ENCODE peak calls at places on chromosomes 4 and X, in four cellular contexts. S, B, Z and Y are unnamed samples.

GRCh38 chrX:134484039-134484438 is 24.1 kb downstream of the HPRT1 start:
- DNase-seq in S (no peak), B (peak), Z (no peak), Y (peak)

GRCh38 chr4:163164591-163164990 is 2.1 kb downstream of the NAF1 start:
- DNase-seq in S (no peak), B (no peak), Z (no peak), Y (no peak)

GRCh38 chrX:15947648-15948317 is 93.2 kb upstream of the AP1S2 start:
- DNase-seq in S (no peak), B (peak), Z (peak), Y (no peak)

GRCh38 chr4:138449938-138450337 is 207.8 kb upstream of the SLC7A11 start:
- DNase-seq in S (no peak), B (no peak), Z (no peak), Y (peak)

GRCh38 chr4:108762559-108763225 is at the start of gene ETNPPL:
- DNase-seq in S (no peak), B (no peak), Z (peak), Y (peak)

GRCh38 chr4:153245775-153246174 is 41.5 kb downstream of the TRIM2 start:
- DNase-seq in S (no peak), B (no peak), Z (no peak), Y (no peak)

GRCh38 chrX:76183289-76184057 is 10.6 kb downstream of the PBDC1 start:
- DNase-seq in S (no peak), B (no peak), Z (no peak), Y (no peak)

GRCh38 chr4:707929-708630 is 2.4 kb downstream of the PCGF3 start:
- DNase-seq in S (no peak), B (no peak), Z (no peak), Y (no peak)

GRCh38 chrX:146831994-146832393 is 17.4 kb upstream of the CXorf51A start:
- DNase-seq in S (no peak), B (no peak), Z (no peak), Y (no peak)

GRCh38 chrX:46573896-46574336 is 351 bp downstream of the CHST7 start:
- DNase-seq in S (no peak), B (no peak), Z (no peak), Y (peak)

GRCh38 chr4:125323547-125324100 is 8.9 kb downstream of the FAT4 start:
- DNase-seq in S (no peak), B (no peak), Z (no peak), Y (no peak)

GRCh38 chrX:23127586-23127985 is 127.8 kb downstream of the DDX53 start:
- DNase-seq in S (no peak), B (no peak), Z (no peak), Y (no peak)

GRCh38 chrX:69203367-69204037 is 38.2 kb upstream of the PJA1 start:
- DNase-seq in S (no peak), B (no peak), Z (no peak), Y (no peak)

GRCh38 chr4:140641789-140642439 is 73.2 kb upstream of the UCP1 start:
- DNase-seq in S (no peak), B (no peak), Z (no peak), Y (peak)

GRCh38 chr4:166045457-166045856 is 172.4 kb downstream of the TLL1 start:
- DNase-seq in S (peak), B (no peak), Z (no peak), Y (no peak)

GRCh38 chr4:153038493-153039311 is 102.6 kb downstream of the FHDC1 start:
- DNase-seq in S (no peak), B (no peak), Z (no peak), Y (no peak)

GRCh38 chr4:158122501-158122900 is 50.3 kb downstream of the GASK1B start:
- DNase-seq in S (no peak), B (no peak), Z (no peak), Y (no peak)

GRCh38 chrX:2576793-2577192 is 76.0 kb upstream of the DHRSX start:
- DNase-seq in S (no peak), B (peak), Z (no peak), Y (no peak)

GRCh38 chr4:105978684-105979296 is 83.5 kb downstream of the NPNT start:
- DNase-seq in S (no peak), B (no peak), Z (no peak), Y (no peak)

GRCh38 chr4:159052315-159052714 is 50.6 kb upstream of the RAPGEF2 start:
- DNase-seq in S (peak), B (no peak), Z (no peak), Y (no peak)

GRCh38 chrX:14915596-14915995 is 42.4 kb downstream of the MOSPD2 start:
- DNase-seq in S (no peak), B (no peak), Z (no peak), Y (no peak)

GRCh38 chr4:25236971-25237370 is 3.1 kb downstream of the PI4K2B start:
- DNase-seq in S (no peak), B (no peak), Z (no peak), Y (no peak)

GRCh38 chrX:30220646-30221045 is 5.3 kb downstream of the MAGEB2 start:
- DNase-seq in S (no peak), B (peak), Z (no peak), Y (no peak)

GRCh38 chrX:30215357-30215843 is at the start of gene MAGEB2:
- DNase-seq in S (no peak), B (peak), Z (no peak), Y (peak)

GRCh38 chrX:30217465-30217864 is 2.1 kb downstream of the MAGEB2 start:
- DNase-seq in S (no peak), B (peak), Z (no peak), Y (no peak)

GRCh38 chrX:30224541-30224940 is 5.9 kb upstream of the MAGEB3 start:
- DNase-seq in S (no peak), B (no peak), Z (no peak), Y (no peak)

DNA sequence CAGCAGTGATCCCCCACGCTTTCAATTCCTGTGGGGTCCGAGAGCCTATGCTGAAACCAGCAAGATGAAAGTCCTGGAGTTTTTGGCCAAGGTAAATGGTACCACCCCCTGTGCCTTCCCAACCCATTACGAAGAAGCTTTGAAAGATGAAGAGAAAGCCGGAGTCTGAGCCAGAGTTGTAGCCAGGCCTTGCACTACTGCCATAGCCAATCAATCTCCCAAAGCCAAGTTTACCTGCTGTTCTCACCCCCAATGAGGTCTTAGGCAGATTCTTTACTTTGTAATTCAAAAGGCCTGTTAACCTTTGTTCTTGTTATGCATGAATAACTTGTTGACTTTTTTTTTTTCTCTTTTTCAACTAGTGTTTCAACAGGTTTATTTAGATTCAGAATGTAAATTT is 4.0 kb downstream of the MAGEB2 start:
- DNase-seq in S (no peak), B (no peak), Z (peak), Y (no peak)
- TF ChIP-seq NRF1 in S (no peak), B (no peak), Z (no peak), Y (no peak)

GRCh38 chr4:48073567-48074103 is 57.1 kb downstream of the NIPAL1 start:
- DNase-seq in S (no peak), B (no peak), Z (no peak), Y (no peak)
- TF ChIP-seq NRF1 in S (no peak), B (no peak), Z (no peak), Y (no peak)

DNA sequence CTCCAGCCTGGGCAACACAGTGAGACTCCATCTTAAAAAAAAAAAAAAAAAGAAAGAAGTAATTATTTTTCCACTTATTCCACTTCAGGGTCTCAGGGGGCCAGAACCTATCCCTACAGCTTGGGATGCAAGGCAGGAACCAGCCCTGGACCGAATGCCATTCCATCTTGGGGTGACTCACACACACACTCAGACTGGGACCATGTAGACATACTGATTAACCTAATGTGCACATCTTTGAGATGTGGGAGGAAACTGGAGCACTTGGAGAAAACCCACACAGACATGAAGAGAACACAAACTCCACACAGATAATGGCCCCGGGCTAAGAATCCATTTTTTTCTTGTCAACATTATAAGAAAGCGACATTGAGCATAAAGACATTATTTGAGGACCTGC is 132.5 kb downstream of the PTTG2 start:
- DNase-seq in S (no peak), B (no peak), Z (no peak), Y (no peak)
- TF ChIP-seq NRF1 in S (no peak), B (no peak), Z (no peak), Y (no peak)

GRCh38 chrX:71181558-71181909 is 36.9 kb downstream of the NLGN3 start:
- DNase-seq in S (no peak), B (no peak), Z (no peak), Y (peak)

GRCh38 chrX:71177327-71177726 is 32.7 kb downstream of the NLGN3 start:
- DNase-seq in S (no peak), B (no peak), Z (no peak), Y (no peak)

GRCh38 chrX:71175531-71175930 is 30.9 kb downstream of the NLGN3 start:
- DNase-seq in S (no peak), B (no peak), Z (no peak), Y (no peak)

GRCh38 chrX:71181910-71182799 is 37.5 kb downstream of the NLGN3 start:
- DNase-seq in S (peak), B (peak), Z (peak), Y (peak)

DNA sequence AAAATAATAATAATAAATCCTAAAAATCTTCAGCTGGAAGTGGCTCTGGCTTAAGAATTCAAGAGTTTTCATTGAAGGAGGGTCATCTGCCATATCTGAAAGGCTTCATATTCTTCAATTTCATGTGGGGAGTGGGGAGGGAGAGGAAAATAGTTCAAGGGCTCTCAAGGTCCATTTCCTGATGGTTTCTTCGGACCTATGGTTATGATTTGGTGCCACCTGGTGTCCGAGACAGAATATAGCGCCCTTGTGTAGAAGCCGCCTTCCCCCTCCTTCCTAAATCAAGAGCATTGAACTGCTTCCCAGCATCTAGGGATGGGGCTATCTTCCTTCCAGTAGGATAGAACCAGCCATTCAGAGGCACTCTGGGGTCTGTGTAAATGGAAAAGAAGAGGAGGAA is 34.3 kb downstream of the NLGN3 start:
- DNase-seq in S (peak), B (peak), Z (no peak), Y (peak)
- TF ChIP-seq NRF1 in S (no peak), B (no peak), Z (no peak), Y (no peak)

GRCh38 chrX:17977696-17978095 is 116.6 kb upstream of the RAI2 start:
- DNase-seq in S (no peak), B (no peak), Z (no peak), Y (no peak)
- TF ChIP-seq NRF1 in S (no peak), B (no peak), Z (no peak), Y (no peak)

GRCh38 chrX:26915064-26915463 is 548.1 kb downstream of the PPP4R3C start:
- DNase-seq in S (no peak), B (no peak), Z (no peak), Y (no peak)

GRCh38 chrX:26914232-26914631 is 548.9 kb downstream of the PPP4R3C start:
- DNase-seq in S (no peak), B (no peak), Z (no peak), Y (no peak)

GRCh38 chrX:26922278-26922677 is 540.9 kb downstream of the PPP4R3C start:
- DNase-seq in S (no peak), B (no peak), Z (no peak), Y (no peak)

GRCh38 chrX:26918633-26919032 is 544.5 kb downstream of the PPP4R3C start:
- DNase-seq in S (no peak), B (no peak), Z (no peak), Y (peak)
- TF ChIP-seq NRF1 in S (no peak), B (no peak), Z (no peak), Y (no peak)

GRCh38 chr4:80308466-80308822 is 27.1 kb upstream of the CFAP299 start:
- DNase-seq in S (no peak), B (no peak), Z (no peak), Y (no peak)

GRCh38 chr4:80307183-80307735 is 28.3 kb upstream of the CFAP299 start:
- DNase-seq in S (no peak), B (no peak), Z (no peak), Y (no peak)

GRCh38 chr4:80307774-80308465 is 27.6 kb upstream of the CFAP299 start:
- DNase-seq in S (no peak), B (no peak), Z (no peak), Y (peak)

GRCh38 chr4:80311130-80311529 is 24.4 kb upstream of the CFAP299 start:
- DNase-seq in S (no peak), B (no peak), Z (no peak), Y (no peak)

GRCh38 chr4:80309301-80310004 is 26.1 kb upstream of the CFAP299 start:
- DNase-seq in S (no peak), B (no peak), Z (no peak), Y (no peak)
- TF ChIP-seq NRF1 in S (no peak), B (no peak), Z (no peak), Y (no peak)